ENCODE peak calls at places on chromosomes 12 and 14, in ten cellular contexts. O is WTC11; E is cardiac fibroblast; X is T-helper 2 cell; K is stimulated activated CD4-positive, alpha-beta T cell treated with anti-CD3 and anti-CD28 coated beads, Interleukin-1b, Interleukin-23, amount 100 ng/mL, for 24 hours; F is GM04503; P is astrocyte of the cerebellum; G is activated gamma-delta T cell treated with Interleukin-2 at 50 U/mL for 16 hours; Y is germinal center; J is astrocyte of the spinal cord. V is an unnamed sample.

GRCh38 chr14:38205949-38206665 is 1.6 kb upstream of the SSTR1 start:
- DNase-seq in G (no peak), Y (no peak), X (no peak), K (no peak), E (no peak), F (no peak), J (no peak), O (no peak), P (no peak), V (no peak)

GRCh38 chr12:54975875-54976274 is 8.7 kb downstream of the TESPA1 start:
- DNase-seq in X (no peak), K (no peak), O (no peak), Y (no peak), E (no peak), F (no peak), P (no peak), G (no peak), J (no peak), V (no peak)

GRCh38 chr12:52181757-52182156 is 10.1 kb downstream of the KRT80 start:
- DNase-seq in E (peak; percentile 66), J (peak; percentile 92), F (no peak), G (no peak), P (peak; percentile 74), K (no peak), O (peak; percentile 36), X (no peak), Y (no peak), V (no peak)

GRCh38 chr12:128551266-128552025 is 272.3 kb downstream of the SLC15A4 start:
- DNase-seq in G (no peak), Y (no peak), F (no peak), P (no peak), K (no peak), J (no peak), X (no peak), E (no peak), O (no peak), V (no peak)

GRCh38 chr12:114678028-114678427 is 5.9 kb downstream of the TBX3 start:
- DNase-seq in F (no peak), P (no peak), K (no peak), Y (no peak), X (no peak), G (no peak), E (no peak), J (no peak), O (no peak), V (no peak)

GRCh38 chr14:105332352-105332874 is 17.9 kb downstream of the PACS2 start:
- DNase-seq in E (no peak), P (no peak), K (no peak), Y (no peak), O (no peak), F (no peak), J (no peak), G (no peak), X (no peak), V (no peak)

GRCh38 chr14:37340353-37340752 is 142.6 kb downstream of the MIPOL1 start:
- DNase-seq in X (no peak), J (no peak), G (no peak), E (no peak), P (no peak), O (no peak), K (no peak), F (no peak), Y (no peak), V (no peak)

GRCh38 chr12:118136559-118137003 is 657 bp downstream of the PEBP1 start:
- DNase-seq in X (peak; percentile 6), G (peak; percentile 16), F (peak; percentile 4), K (peak; percentile 20), E (peak; percentile 58), O (peak; percentile 34), P (no peak), Y (peak; percentile 36), J (peak; percentile 35), V (no peak)

GRCh38 chr12:5882511-5883185 is 62.4 kb downstream of the ANO2 start:
- DNase-seq in O (no peak), E (no peak), F (no peak), P (no peak), Y (no peak), G (no peak), K (no peak), J (no peak), X (no peak), V (no peak)